ENCODE peak calls at places on chromosome 2, in nine cellular contexts. One of them, this sample, is unnamed.

GRCh38 chr2:53098323-53099073 is 669.1 kb upstream of the CHAC2 start:
- DNase-seq in hepatocyte: no peak
- DNase-seq in tibial artery: no peak
- DNase-seq in uterus: no peak
- DNase-seq in upper lobe of right lung: no peak
- DNase-seq in psoas muscle: no peak
- DNase-seq in PC-9: no peak
- DNase-seq in IMR-90: no peak
- DNase-seq in esophagus squamous epithelium: no peak
- DNase-seq in this sample: no peak

GRCh38 chr2:133814890-133815289 is 246.6 kb upstream of the NCKAP5 start:
- DNase-seq in esophagus squamous epithelium: no peak
- DNase-seq in PC-9: no peak
- DNase-seq in hepatocyte: no peak
- DNase-seq in upper lobe of right lung: no peak
- DNase-seq in tibial artery: no peak
- DNase-seq in IMR-90: no peak
- DNase-seq in uterus: no peak
- DNase-seq in psoas muscle: no peak
- DNase-seq in this sample: no peak

GRCh38 chr2:105798595-105798994 is 53.9 kb downstream of the NCK2 start:
- DNase-seq in tibial artery: no peak
- DNase-seq in psoas muscle: no peak
- DNase-seq in upper lobe of right lung: no peak
- DNase-seq in esophagus squamous epithelium: no peak
- DNase-seq in hepatocyte: no peak
- DNase-seq in PC-9: no peak
- DNase-seq in uterus: no peak
- DNase-seq in IMR-90: peak; percentile 23
- DNase-seq in this sample: no peak

GRCh38 chr2:36355157-36355889 is at the start of gene CRIM1:
- DNase-seq in tibial artery: peak; percentile 88
- DNase-seq in IMR-90: peak; percentile 91
- DNase-seq in PC-9: peak; percentile 82
- DNase-seq in hepatocyte: peak; percentile 96
- DNase-seq in psoas muscle: peak; percentile 95
- DNase-seq in esophagus squamous epithelium: no peak
- DNase-seq in uterus: peak; percentile 88
- DNase-seq in upper lobe of right lung: peak; percentile 95
- DNase-seq in this sample: peak; percentile 93

GRCh38 chr2:64142817-64143153 is 1.4 kb downstream of the PELI1 start:
- DNase-seq in esophagus squamous epithelium: no peak
- DNase-seq in PC-9: no peak
- DNase-seq in tibial artery: no peak
- DNase-seq in psoas muscle: no peak
- DNase-seq in upper lobe of right lung: no peak
- DNase-seq in hepatocyte: no peak
- DNase-seq in IMR-90: peak; percentile 4
- DNase-seq in uterus: no peak
- DNase-seq in this sample: no peak

GRCh38 chr2:12923907-12924610 is 207.3 kb downstream of the TRIB2 start:
- DNase-seq in PC-9: no peak
- DNase-seq in tibial artery: no peak
- DNase-seq in esophagus squamous epithelium: no peak
- DNase-seq in upper lobe of right lung: no peak
- DNase-seq in psoas muscle: no peak
- DNase-seq in hepatocyte: no peak
- DNase-seq in IMR-90: peak; percentile 71
- DNase-seq in uterus: no peak
- DNase-seq in this sample: no peak

GRCh38 chr2:85258194-85258605 is 69.6 kb downstream of the TGOLN2 start:
- DNase-seq in PC-9: no peak
- DNase-seq in hepatocyte: no peak
- DNase-seq in tibial artery: no peak
- DNase-seq in IMR-90: no peak
- DNase-seq in uterus: no peak
- DNase-seq in upper lobe of right lung: no peak
- DNase-seq in esophagus squamous epithelium: no peak
- DNase-seq in psoas muscle: no peak
- DNase-seq in this sample: no peak

GRCh38 chr2:201675454-201675853 is 23.0 kb downstream of the MPP4 start:
- DNase-seq in uterus: no peak
- DNase-seq in upper lobe of right lung: no peak
- DNase-seq in IMR-90: no peak
- DNase-seq in psoas muscle: no peak
- DNase-seq in esophagus squamous epithelium: no peak
- DNase-seq in tibial artery: no peak
- DNase-seq in PC-9: no peak
- DNase-seq in hepatocyte: no peak
- DNase-seq in this sample: no peak

GRCh38 chr2:29317077-29317517 is 201.9 kb downstream of the CLIP4 start:
- DNase-seq in uterus: no peak
- DNase-seq in IMR-90: no peak
- DNase-seq in esophagus squamous epithelium: no peak
- DNase-seq in upper lobe of right lung: no peak
- DNase-seq in tibial artery: no peak
- DNase-seq in PC-9: no peak
- DNase-seq in psoas muscle: no peak
- DNase-seq in hepatocyte: no peak
- DNase-seq in this sample: no peak

GRCh38 chr2:226799211-226799975 is at the start of gene IRS1:
- DNase-seq in psoas muscle: peak; percentile 87
- DNase-seq in upper lobe of right lung: peak; percentile 86
- DNase-seq in esophagus squamous epithelium: no peak
- DNase-seq in tibial artery: peak; percentile 71
- DNase-seq in hepatocyte: peak; percentile 96
- DNase-seq in IMR-90: peak; percentile 79
- DNase-seq in uterus: peak; percentile 82
- DNase-seq in PC-9: peak; percentile 76
- DNase-seq in this sample: peak; percentile 81

GRCh38 chr2:47664817-47665216 is 118.1 kb upstream of the MSH6 start:
- DNase-seq in IMR-90: no peak
- DNase-seq in esophagus squamous epithelium: no peak
- DNase-seq in psoas muscle: no peak
- DNase-seq in upper lobe of right lung: no peak
- DNase-seq in PC-9: no peak
- DNase-seq in uterus: no peak
- DNase-seq in tibial artery: no peak
- DNase-seq in hepatocyte: no peak
- DNase-seq in this sample: no peak

GRCh38 chr2:75174519-75174918 is 24.8 kb downstream of the TACR1 start:
- DNase-seq in tibial artery: no peak
- DNase-seq in esophagus squamous epithelium: no peak
- DNase-seq in uterus: no peak
- DNase-seq in hepatocyte: no peak
- DNase-seq in upper lobe of right lung: no peak
- DNase-seq in psoas muscle: no peak
- DNase-seq in IMR-90: no peak
- DNase-seq in PC-9: no peak
- DNase-seq in this sample: no peak

GRCh38 chr2:108244667-108245414 is 5.1 kb downstream of the SULT1C3 start:
- DNase-seq in tibial artery: no peak
- DNase-seq in psoas muscle: no peak
- DNase-seq in esophagus squamous epithelium: no peak
- DNase-seq in hepatocyte: no peak
- DNase-seq in PC-9: no peak
- DNase-seq in uterus: no peak
- DNase-seq in upper lobe of right lung: no peak
- DNase-seq in IMR-90: no peak
- DNase-seq in this sample: no peak

GRCh38 chr2:134527398-134527797 is 191.4 kb downstream of the TMEM163 start:
- DNase-seq in hepatocyte: no peak
- DNase-seq in esophagus squamous epithelium: no peak
- DNase-seq in uterus: no peak
- DNase-seq in tibial artery: no peak
- DNase-seq in IMR-90: no peak
- DNase-seq in upper lobe of right lung: no peak
- DNase-seq in PC-9: no peak
- DNase-seq in psoas muscle: no peak
- DNase-seq in this sample: peak; percentile 11

GRCh38 chr2:79620679-79621078 is 107.8 kb downstream of the CTNNA2 start:
- DNase-seq in hepatocyte: peak; percentile 26
- DNase-seq in upper lobe of right lung: no peak
- DNase-seq in tibial artery: no peak
- DNase-seq in PC-9: no peak
- DNase-seq in psoas muscle: no peak
- DNase-seq in IMR-90: no peak
- DNase-seq in esophagus squamous epithelium: no peak
- DNase-seq in uterus: no peak
- DNase-seq in this sample: no peak
- H3K27ac ChIP-seq in hepatocyte: peak overlapping the region; percentile 67
- H3K27ac ChIP-seq in upper lobe of right lung: no peak overlapping the region
- H3K27ac ChIP-seq in tibial artery: no peak overlapping the region
- H3K27ac ChIP-seq in PC-9: no peak overlapping the region
- H3K27ac ChIP-seq in psoas muscle: no peak overlapping the region
- H3K27ac ChIP-seq in IMR-90: no peak overlapping the region
- H3K27ac ChIP-seq in esophagus squamous epithelium: no peak overlapping the region
- H3K27ac ChIP-seq in uterus: no peak overlapping the region
- H3K27ac ChIP-seq in this sample: no peak overlapping the region

GRCh38 chr2:136068828-136069227 is 49.1 kb downstream of the CXCR4 start:
- DNase-seq in esophagus squamous epithelium: no peak
- DNase-seq in tibial artery: no peak
- DNase-seq in uterus: no peak
- DNase-seq in hepatocyte: no peak
- DNase-seq in IMR-90: no peak
- DNase-seq in psoas muscle: no peak
- DNase-seq in PC-9: no peak
- DNase-seq in upper lobe of right lung: no peak
- DNase-seq in this sample: no peak

GRCh38 chr2:136065384-136065783 is 52.6 kb downstream of the CXCR4 start:
- DNase-seq in PC-9: no peak
- DNase-seq in psoas muscle: no peak
- DNase-seq in hepatocyte: no peak
- DNase-seq in upper lobe of right lung: no peak
- DNase-seq in tibial artery: no peak
- DNase-seq in uterus: no peak
- DNase-seq in esophagus squamous epithelium: no peak
- DNase-seq in IMR-90: peak; percentile 0
- DNase-seq in this sample: no peak

GRCh38 chr2:136067897-136068540 is 49.9 kb downstream of the CXCR4 start:
- DNase-seq in uterus: no peak
- DNase-seq in IMR-90: no peak
- DNase-seq in psoas muscle: no peak
- DNase-seq in esophagus squamous epithelium: no peak
- DNase-seq in PC-9: no peak
- DNase-seq in upper lobe of right lung: no peak
- DNase-seq in hepatocyte: no peak
- DNase-seq in tibial artery: no peak
- DNase-seq in this sample: no peak

GRCh38 chr2:136065907-136066306 is 52.0 kb downstream of the CXCR4 start:
- DNase-seq in psoas muscle: no peak
- DNase-seq in PC-9: no peak
- DNase-seq in IMR-90: no peak
- DNase-seq in esophagus squamous epithelium: no peak
- DNase-seq in upper lobe of right lung: no peak
- DNase-seq in hepatocyte: peak; percentile 19
- DNase-seq in uterus: no peak
- DNase-seq in tibial artery: no peak
- DNase-seq in this sample: no peak

DNA sequence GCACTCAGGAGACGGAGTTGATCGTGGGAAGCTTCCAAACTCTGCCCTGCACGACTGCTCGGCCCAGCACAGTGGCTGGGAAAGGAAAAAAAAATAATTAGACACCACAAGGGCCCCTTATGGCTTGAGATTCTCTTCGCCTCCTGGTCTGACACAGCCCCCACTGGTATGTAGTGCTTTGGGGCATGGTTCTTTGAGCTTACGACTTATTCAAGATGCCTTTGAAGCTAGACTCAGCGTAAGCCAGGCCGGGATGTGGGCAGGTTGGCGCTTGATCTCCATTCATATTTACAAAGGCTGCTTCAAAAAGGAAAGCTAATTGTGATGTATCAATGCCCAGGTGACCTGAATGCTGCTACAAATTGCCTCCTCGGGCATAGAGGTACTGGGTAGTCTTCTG is 50.5 kb downstream of the CXCR4 start:
- DNase-seq in hepatocyte: no peak
- DNase-seq in IMR-90: no peak
- DNase-seq in tibial artery: no peak
- DNase-seq in psoas muscle: no peak
- DNase-seq in uterus: no peak
- DNase-seq in esophagus squamous epithelium: no peak
- DNase-seq in PC-9: no peak
- DNase-seq in upper lobe of right lung: no peak
- DNase-seq in this sample: no peak
- H3K4me1 ChIP-seq in hepatocyte: peaks cover 10% of the 10 kb centered on the region
- H3K4me1 ChIP-seq in IMR-90: no peaks in the 10 kb centered on the region
- H3K4me1 ChIP-seq in tibial artery: no peaks in the 10 kb centered on the region
- H3K4me1 ChIP-seq in psoas muscle: no peaks in the 10 kb centered on the region
- H3K4me1 ChIP-seq in uterus: no peaks in the 10 kb centered on the region
- H3K4me1 ChIP-seq in esophagus squamous epithelium: no peaks in the 10 kb centered on the region
- H3K4me1 ChIP-seq in PC-9: peaks cover 7% of the 10 kb centered on the region
- H3K4me1 ChIP-seq in upper lobe of right lung: no peaks in the 10 kb centered on the region
- H3K4me1 ChIP-seq in this sample: no peaks in the 10 kb centered on the region

GRCh38 chr2:158380786-158381185 is 75.8 kb downstream of the CCDC148 start:
- DNase-seq in uterus: no peak
- DNase-seq in psoas muscle: no peak
- DNase-seq in upper lobe of right lung: no peak
- DNase-seq in IMR-90: no peak
- DNase-seq in PC-9: no peak
- DNase-seq in esophagus squamous epithelium: no peak
- DNase-seq in tibial artery: no peak
- DNase-seq in hepatocyte: no peak
- DNase-seq in this sample: no peak

GRCh38 chr2:158381978-158382377 is 74.6 kb downstream of the CCDC148 start:
- DNase-seq in tibial artery: no peak
- DNase-seq in psoas muscle: no peak
- DNase-seq in upper lobe of right lung: no peak
- DNase-seq in PC-9: no peak
- DNase-seq in uterus: no peak
- DNase-seq in IMR-90: no peak
- DNase-seq in hepatocyte: no peak
- DNase-seq in esophagus squamous epithelium: no peak
- DNase-seq in this sample: no peak

GRCh38 chr2:158385646-158386045 is 70.9 kb downstream of the CCDC148 start:
- DNase-seq in tibial artery: no peak
- DNase-seq in esophagus squamous epithelium: no peak
- DNase-seq in uterus: no peak
- DNase-seq in IMR-90: no peak
- DNase-seq in upper lobe of right lung: no peak
- DNase-seq in psoas muscle: no peak
- DNase-seq in hepatocyte: no peak
- DNase-seq in PC-9: no peak
- DNase-seq in this sample: no peak

GRCh38 chr2:158378926-158379325 is 77.6 kb downstream of the CCDC148 start:
- DNase-seq in hepatocyte: no peak
- DNase-seq in PC-9: no peak
- DNase-seq in tibial artery: no peak
- DNase-seq in psoas muscle: no peak
- DNase-seq in esophagus squamous epithelium: no peak
- DNase-seq in IMR-90: no peak
- DNase-seq in uterus: no peak
- DNase-seq in upper lobe of right lung: no peak
- DNase-seq in this sample: no peak

GRCh38 chr2:158381205-158381604 is 75.3 kb downstream of the CCDC148 start:
- DNase-seq in PC-9: no peak
- DNase-seq in psoas muscle: no peak
- DNase-seq in uterus: no peak
- DNase-seq in esophagus squamous epithelium: no peak
- DNase-seq in hepatocyte: no peak
- DNase-seq in IMR-90: no peak
- DNase-seq in tibial artery: no peak
- DNase-seq in upper lobe of right lung: no peak
- DNase-seq in this sample: no peak
- TF ChIP-seq CTCF in PC-9: no peak
- TF ChIP-seq CTCF in psoas muscle: no peak
- TF ChIP-seq CTCF in uterus: no peak
- TF ChIP-seq CTCF in esophagus squamous epithelium: no peak
- TF ChIP-seq CTCF in hepatocyte: no peak
- TF ChIP-seq CTCF in IMR-90: no peak
- TF ChIP-seq CTCF in tibial artery: no peak
- TF ChIP-seq CTCF in upper lobe of right lung: no peak
- TF ChIP-seq CTCF in this sample: no peak

GRCh38 chr2:231168460-231169139 is 29.8 kb upstream of the ARMC9 start:
- DNase-seq in uterus: no peak
- DNase-seq in esophagus squamous epithelium: no peak
- DNase-seq in psoas muscle: no peak
- DNase-seq in IMR-90: no peak
- DNase-seq in tibial artery: no peak
- DNase-seq in hepatocyte: no peak
- DNase-seq in upper lobe of right lung: no peak
- DNase-seq in PC-9: no peak
- DNase-seq in this sample: no peak
- H3K27ac ChIP-seq in uterus: peak overlapping the region; percentile 73
- H3K27ac ChIP-seq in esophagus squamous epithelium: no peak overlapping the region
- H3K27ac ChIP-seq in psoas muscle: no peak overlapping the region
- H3K27ac ChIP-seq in IMR-90: peak overlapping the region; percentile 72
- H3K27ac ChIP-seq in tibial artery: no peak overlapping the region
- H3K27ac ChIP-seq in hepatocyte: no peak overlapping the region
- H3K27ac ChIP-seq in upper lobe of right lung: no peak overlapping the region
- H3K27ac ChIP-seq in PC-9: no peak overlapping the region
- H3K27ac ChIP-seq in this sample: no peak overlapping the region